ENCODE peak calls at places on chromosomes 12 and 14, in six cellular contexts. One of them, this sample, is unnamed.

GRCh38 chr12:111428728-111429175 is 23.0 kb downstream of the SH2B3 start:
- DNase-seq in A673: no peak
- DNase-seq in lung: peak
- DNase-seq in NCI-H1417: no peak
- DNase-seq in A549: no peak
- DNase-seq in CD8-positive, alpha-beta T cell: no peak
- DNase-seq in this sample: no peak

GRCh38 chr12:130944878-130945277 is 8.8 kb upstream of the ADGRD1 start:
- DNase-seq in A673: no peak
- DNase-seq in lung: no peak
- DNase-seq in NCI-H1417: no peak
- DNase-seq in A549: no peak
- DNase-seq in CD8-positive, alpha-beta T cell: no peak
- DNase-seq in this sample: no peak

GRCh38 chr12:9365296-9365695 is 157.1 kb upstream of the PZP start:
- DNase-seq in A673: no peak
- DNase-seq in lung: no peak
- DNase-seq in NCI-H1417: no peak
- DNase-seq in A549: no peak
- DNase-seq in CD8-positive, alpha-beta T cell: no peak
- DNase-seq in this sample: peak

GRCh38 chr12:121184984-121185894 is 24.7 kb upstream of the P2RX4 start:
- DNase-seq in A673: no peak
- DNase-seq in lung: no peak
- DNase-seq in NCI-H1417: no peak
- DNase-seq in A549: no peak
- DNase-seq in CD8-positive, alpha-beta T cell: no peak
- DNase-seq in this sample: no peak

GRCh38 chr12:26185532-26186320 is 9.6 kb upstream of the SSPN start:
- DNase-seq in A673: no peak
- DNase-seq in lung: no peak
- DNase-seq in NCI-H1417: no peak
- DNase-seq in A549: no peak
- DNase-seq in CD8-positive, alpha-beta T cell: no peak
- DNase-seq in this sample: no peak

GRCh38 chr14:23362200-23362599 is 2.8 kb downstream of the EFS start:
- DNase-seq in A673: no peak
- DNase-seq in lung: no peak
- DNase-seq in NCI-H1417: no peak
- DNase-seq in A549: no peak
- DNase-seq in CD8-positive, alpha-beta T cell: no peak
- DNase-seq in this sample: peak

GRCh38 chr12:70592664-70593063 is 44.6 kb downstream of the PTPRB start:
- DNase-seq in A673: no peak
- DNase-seq in lung: no peak
- DNase-seq in NCI-H1417: no peak
- DNase-seq in A549: no peak
- DNase-seq in CD8-positive, alpha-beta T cell: no peak
- DNase-seq in this sample: no peak

GRCh38 chr12:23929906-23930305 is 19.6 kb downstream of the SOX5 start:
- DNase-seq in A673: no peak
- DNase-seq in lung: no peak
- DNase-seq in NCI-H1417: no peak
- DNase-seq in A549: no peak
- DNase-seq in CD8-positive, alpha-beta T cell: no peak
- DNase-seq in this sample: no peak

GRCh38 chr12:64780531-64781373 is 21.5 kb upstream of the GNS start:
- DNase-seq in A673: peak
- DNase-seq in lung: peak
- DNase-seq in NCI-H1417: peak
- DNase-seq in A549: peak
- DNase-seq in CD8-positive, alpha-beta T cell: no peak
- DNase-seq in this sample: peak

GRCh38 chr14:68564236-68564825 is 228.5 kb downstream of the ZFP36L1 start:
- DNase-seq in A673: no peak
- DNase-seq in lung: no peak
- DNase-seq in NCI-H1417: no peak
- DNase-seq in A549: no peak
- DNase-seq in CD8-positive, alpha-beta T cell: no peak
- DNase-seq in this sample: no peak

GRCh38 chr12:76706099-76706498 is 57.8 kb upstream of the ZDHHC17 start:
- DNase-seq in A673: no peak
- DNase-seq in lung: no peak
- DNase-seq in NCI-H1417: no peak
- DNase-seq in A549: no peak
- DNase-seq in CD8-positive, alpha-beta T cell: no peak
- DNase-seq in this sample: peak

GRCh38 chr12:112792306-112792705 is 758 bp downstream of the RPH3A start:
- DNase-seq in A673: peak
- DNase-seq in lung: no peak
- DNase-seq in NCI-H1417: no peak
- DNase-seq in A549: no peak
- DNase-seq in CD8-positive, alpha-beta T cell: no peak
- DNase-seq in this sample: no peak

GRCh38 chr12:100720016-100720654 is 74.4 kb upstream of the ANO4 start:
- DNase-seq in A673: no peak
- DNase-seq in lung: no peak
- DNase-seq in NCI-H1417: no peak
- DNase-seq in A549: no peak
- DNase-seq in CD8-positive, alpha-beta T cell: no peak
- DNase-seq in this sample: no peak

GRCh38 chr12:96064266-96064665 is 28.9 kb upstream of the LTA4H start:
- DNase-seq in A673: no peak
- DNase-seq in lung: no peak
- DNase-seq in NCI-H1417: no peak
- DNase-seq in A549: no peak
- DNase-seq in CD8-positive, alpha-beta T cell: no peak
- DNase-seq in this sample: no peak

GRCh38 chr14:65134651-65135579 is 32.6 kb upstream of the MAX start:
- DNase-seq in A673: no peak
- DNase-seq in lung: no peak
- DNase-seq in NCI-H1417: peak
- DNase-seq in A549: no peak
- DNase-seq in CD8-positive, alpha-beta T cell: no peak
- DNase-seq in this sample: no peak

GRCh38 chr12:102631274-102631673 is 150.9 kb upstream of the IGF1 start:
- DNase-seq in A673: no peak
- DNase-seq in lung: no peak
- DNase-seq in NCI-H1417: no peak
- DNase-seq in A549: peak
- DNase-seq in CD8-positive, alpha-beta T cell: no peak
- DNase-seq in this sample: peak

GRCh38 chr12:16506394-16506793 is 99.6 kb downstream of the LMO3 start:
- DNase-seq in A673: no peak
- DNase-seq in lung: no peak
- DNase-seq in NCI-H1417: no peak
- DNase-seq in A549: no peak
- DNase-seq in CD8-positive, alpha-beta T cell: no peak
- DNase-seq in this sample: no peak

GRCh38 chr14:100374891-100375272 is 51.7 kb downstream of the SLC25A47 start:
- DNase-seq in A673: no peak
- DNase-seq in lung: no peak
- DNase-seq in NCI-H1417: no peak
- DNase-seq in A549: no peak
- DNase-seq in CD8-positive, alpha-beta T cell: no peak
- DNase-seq in this sample: peak

GRCh38 chr12:104669851-104670337 is 213.1 kb downstream of the CHST11 start:
- DNase-seq in A673: no peak
- DNase-seq in lung: peak
- DNase-seq in NCI-H1417: no peak
- DNase-seq in A549: no peak
- DNase-seq in CD8-positive, alpha-beta T cell: peak
- DNase-seq in this sample: no peak